ENCODE peak calls at places on chromosomes 1 and 21, in four cellular contexts. A is tibial nerve, D is stomach, C is H1. K is an unnamed sample.

GRCh38 chr1:1777510-1777909 is 760 bp downstream of the NADK start:
- DNase-seq in A (peak; percentile 57), D (no peak), C (no peak), K (peak; percentile 78)

GRCh38 chr1:79716481-79716880 is 710.0 kb upstream of the ADGRL4 start:
- DNase-seq in A (no peak), D (no peak), C (no peak), K (no peak)

GRCh38 chr1:92822907-92823306 is 8.9 kb upstream of the RPL5 start:
- DNase-seq in A (no peak), D (no peak), C (no peak), K (no peak)

GRCh38 chr1:172342584-172343245 is 77.8 kb upstream of the C1orf105 start:
- DNase-seq in A (no peak), D (no peak), C (no peak), K (no peak)

GRCh38 chr1:17912491-17912890 is 157.4 kb downstream of the ACTL8 start:
- DNase-seq in A (no peak), D (no peak), C (no peak), K (no peak)

GRCh38 chr1:61941794-61942193 is 199.5 kb downstream of the PATJ start:
- DNase-seq in A (no peak), D (no peak), C (no peak), K (no peak)

GRCh38 chr1:226607268-226607660 is 58.7 kb downstream of the STUM start:
- DNase-seq in A (no peak), D (no peak), C (no peak), K (no peak)

GRCh38 chr1:203359010-203359571 is 8.2 kb upstream of the FMOD start:
- DNase-seq in A (peak; percentile 81), D (no peak), C (no peak), K (peak; percentile 79)

GRCh38 chr1:154420172-154420571 is 15.0 kb downstream of the IL6R start:
- DNase-seq in A (peak; percentile 87), D (peak; percentile 72), C (no peak), K (peak; percentile 88)

GRCh38 chr1:109756848-109757521 is 6.7 kb downstream of the EPS8L3 start:
- DNase-seq in A (no peak), D (no peak), C (no peak), K (no peak)

GRCh38 chr1:246413430-246413829 is 93.6 kb downstream of the SMYD3 start:
- DNase-seq in A (no peak), D (no peak), C (no peak), K (no peak)

GRCh38 chr1:169146536-169147214 is 40.2 kb downstream of the ATP1B1 start:
- DNase-seq in A (no peak), D (no peak), C (no peak), K (no peak)

GRCh38 chr1:89894210-89894668 is 73.4 kb downstream of the LRRC8D start:
- DNase-seq in A (no peak), D (no peak), C (no peak), K (no peak)

GRCh38 chr21:39807738-39808137 is 59.5 kb upstream of the PCP4 start:
- DNase-seq in A (no peak), D (no peak), C (no peak), K (no peak)

GRCh38 chr21:34820051-34820450 is 151.3 kb downstream of the CLIC6 start:
- DNase-seq in A (no peak), D (no peak), C (no peak), K (no peak)

GRCh38 chr1:78255378-78255777 is 209.6 kb downstream of the GIPC2 start:
- DNase-seq in A (no peak), D (no peak), C (no peak), K (no peak)

GRCh38 chr1:245356891-245357585 is 202.3 kb downstream of the KIF26B start:
- DNase-seq in A (no peak), D (no peak), C (no peak), K (no peak)
- TF ChIP-seq EP300 in A (no peak), D (no peak), C (no peak), K (no peak)

GRCh38 chr1:223716302-223716862 is 4.0 kb downstream of the CAPN2 start:
- DNase-seq in A (no peak), D (no peak), C (no peak), K (no peak)
- TF ChIP-seq EP300 in A (no peak), D (no peak), C (no peak), K (no peak)

GRCh38 chr1:31432592-31433395 is 19.8 kb downstream of the SERINC2 start:
- DNase-seq in A (no peak), D (peak; percentile 17), C (no peak), K (no peak)

GRCh38 chr1:31435471-31436409 is 22.7 kb downstream of the SERINC2 start:
- DNase-seq in A (no peak), D (peak; percentile 23), C (no peak), K (no peak)

GRCh38 chr1:31434979-31435378 is 22.0 kb downstream of the SERINC2 start:
- DNase-seq in A (no peak), D (peak; percentile 24), C (no peak), K (no peak)

GRCh38 chr1:31433396-31433930 is 20.4 kb downstream of the SERINC2 start:
- DNase-seq in A (no peak), D (peak; percentile 24), C (no peak), K (no peak)

GRCh38 chr1:31434101-31434871 is 21.3 kb downstream of the SERINC2 start:
- DNase-seq in A (no peak), D (peak; percentile 23), C (no peak), K (no peak)
- TF ChIP-seq EP300 in A (no peak), D (no peak), C (no peak), K (no peak)

DNA sequence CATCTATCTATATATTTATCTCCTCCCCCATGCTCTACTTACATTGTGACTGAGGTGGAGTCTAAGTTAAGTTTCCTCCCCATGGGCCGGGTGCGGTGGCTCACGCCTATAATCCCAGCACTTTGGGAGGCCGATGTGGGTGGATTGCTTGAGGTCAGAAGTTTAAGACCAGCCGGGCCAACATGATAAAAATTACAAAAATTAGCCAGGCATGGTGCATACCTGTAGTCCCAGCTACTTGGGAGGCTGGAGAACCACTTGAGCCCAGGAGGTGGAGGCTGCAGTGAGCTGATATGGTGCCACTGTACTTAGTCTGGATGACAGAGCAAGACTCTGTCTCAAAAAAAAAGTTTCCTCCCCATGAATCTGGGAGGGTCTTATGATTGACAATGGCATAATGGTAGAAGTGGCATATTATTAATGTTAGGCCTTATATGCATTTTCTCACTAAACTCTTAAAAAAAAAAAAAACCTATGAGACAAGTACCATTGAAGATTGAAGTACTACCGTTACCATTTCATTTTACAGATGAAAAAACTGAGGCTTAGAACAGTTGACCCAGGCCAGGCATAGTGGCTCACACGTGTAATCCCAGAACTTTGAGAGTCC is 11.2 kb downstream of the F11R start:
- DNase-seq in A (no peak), D (no peak), C (no peak), K (no peak)
- TF ChIP-seq EP300 in A (no peak), D (no peak), C (no peak), K (no peak)

GRCh38 chr1:166471359-166471758 is 304.6 kb upstream of the FAM78B start:
- DNase-seq in A (no peak), D (no peak), C (no peak), K (no peak)
- TF ChIP-seq EP300 in A (no peak), D (no peak), C (no peak), K (no peak)

DNA sequence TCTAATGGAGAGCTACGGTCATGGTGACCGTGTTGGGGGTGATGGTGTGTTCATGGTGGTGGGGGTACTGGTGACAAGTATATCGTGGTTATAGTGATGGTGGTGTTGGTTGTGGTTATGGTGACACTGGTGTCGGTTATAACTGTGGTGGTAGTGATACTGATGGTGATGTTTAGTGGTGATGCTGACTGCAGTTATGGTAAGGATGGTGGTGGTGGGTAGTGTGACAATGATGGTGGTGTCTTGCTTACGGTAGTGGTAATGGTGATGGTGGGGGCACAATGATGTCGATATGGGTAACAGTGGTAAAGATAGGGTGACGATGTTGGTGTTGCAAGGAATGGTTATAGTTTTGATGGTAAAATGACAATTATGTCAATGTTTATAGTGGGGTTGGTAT is 98.9 kb upstream of the SLC2A1 start:
- DNase-seq in A (no peak), D (no peak), C (no peak), K (no peak)
- TF ChIP-seq EP300 in A (no peak), D (no peak), C (no peak), K (no peak)

DNA sequence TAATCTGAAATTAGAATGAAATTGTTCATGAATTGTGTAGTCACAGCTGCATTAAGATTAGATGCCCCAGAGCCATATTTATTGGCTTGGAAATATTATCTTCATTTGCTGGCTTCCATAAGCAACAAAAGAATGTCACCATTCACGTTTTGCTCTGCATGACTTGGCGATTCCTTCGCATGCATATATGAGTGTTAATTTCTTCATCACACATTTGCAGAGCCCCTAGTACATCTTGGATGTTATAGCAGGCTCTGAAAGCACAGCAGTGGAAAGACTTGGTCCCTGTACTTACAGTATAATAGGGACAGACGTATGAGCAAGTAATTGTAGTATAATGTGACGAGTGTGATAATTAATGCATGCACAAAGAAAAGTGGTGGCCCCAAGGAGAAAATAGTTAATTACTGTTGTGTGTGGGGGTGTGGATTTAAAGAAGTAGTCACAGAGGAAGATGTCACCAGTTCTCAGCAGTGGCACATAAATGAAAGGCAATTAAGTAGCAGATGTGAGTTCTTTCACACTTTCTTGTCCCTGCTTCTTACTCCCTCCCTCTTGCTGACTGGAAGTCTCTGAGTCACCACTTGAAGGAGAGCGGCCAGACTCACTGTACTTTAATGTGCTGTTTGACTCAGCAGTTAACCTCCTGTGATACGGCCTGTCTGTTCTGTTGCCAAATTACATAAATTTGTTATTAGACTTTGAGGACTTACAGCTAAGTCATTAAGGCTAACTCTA is 21.0 kb downstream of the S100A10 start:
- DNase-seq in A (no peak), D (peak; percentile 66), C (no peak), K (no peak)
- TF ChIP-seq EP300 in A (no peak), D (no peak), C (no peak), K (no peak)

GRCh38 chr1:178174539-178174938 is 80.6 kb downstream of the RASAL2 start:
- DNase-seq in A (no peak), D (no peak), C (no peak), K (no peak)

GRCh38 chr1:178169649-178170048 is 75.7 kb downstream of the RASAL2 start:
- DNase-seq in A (no peak), D (no peak), C (no peak), K (no peak)

GRCh38 chr1:178168535-178168934 is 74.6 kb downstream of the RASAL2 start:
- DNase-seq in A (no peak), D (no peak), C (no peak), K (no peak)

GRCh38 chr1:178172939-178173338 is 79.0 kb downstream of the RASAL2 start:
- DNase-seq in A (no peak), D (no peak), C (no peak), K (no peak)
- TF ChIP-seq EP300 in A (no peak), D (no peak), C (no peak), K (no peak)

DNA sequence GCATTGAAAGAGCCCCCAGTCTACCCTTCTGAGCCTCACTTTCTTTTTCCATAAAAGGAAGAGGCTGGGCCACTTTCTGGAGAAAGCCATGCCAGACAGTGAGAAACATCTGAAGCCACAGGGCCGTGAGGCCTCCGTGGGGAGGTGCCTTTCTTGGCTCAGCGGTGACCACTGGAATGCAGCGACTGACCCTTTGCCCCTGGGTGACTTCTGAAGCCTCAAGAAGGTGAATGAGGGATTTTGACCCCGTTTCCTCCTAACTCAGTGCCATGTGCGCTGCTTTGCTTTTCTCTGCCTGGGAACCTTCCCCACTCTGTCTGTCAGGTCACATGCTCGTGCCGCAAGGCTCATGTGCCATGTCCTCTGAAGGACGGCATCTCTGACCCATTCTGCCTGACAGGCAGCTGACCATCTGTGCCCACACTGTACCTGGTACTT is 44.7 kb upstream of the A3GALT2 start:
- DNase-seq in A (peak; percentile 52), D (no peak), C (no peak), K (peak; percentile 71)
- TF ChIP-seq EP300 in A (no peak), D (no peak), C (no peak), K (no peak)